ENCODE peak calls at places on chromosomes 12 and 14, in seven cellular contexts. L is nephron progenitor cell; B is CD8-positive, alpha-beta T cell; M is neural progenitor cell; I is tibial artery; G is progenitor cell of endocrine pancreas; X is lower leg skin. Z is an unnamed sample.

GRCh38 chr12:95440401-95440800 is 33.6 kb upstream of the METAP2 start:
- DNase-seq in X (no peak), B (no peak), G (no peak), I (no peak), M (no peak), L (no peak), Z (no peak)

GRCh38 chr14:92783813-92784431 is 10.2 kb upstream of the GOLGA5 start:
- DNase-seq in L (no peak), G (no peak), B (no peak), X (peak; percentile 46), I (no peak), M (peak; percentile 43), Z (no peak)

GRCh38 chr14:29220077-29220476 is 453.5 kb downstream of the FOXG1 start:
- DNase-seq in G (no peak), I (no peak), B (no peak), X (no peak), L (peak; percentile 39), M (no peak), Z (no peak)

GRCh38 chr12:53218551-53219114 is 11.6 kb upstream of the ITGB7 start:
- DNase-seq in L (no peak), I (peak; percentile 77), G (no peak), X (no peak), M (no peak), B (no peak), Z (no peak)

GRCh38 chr14:91830777-91831176 is 36.6 kb downstream of the TC2N start:
- DNase-seq in I (no peak), L (no peak), M (peak; percentile 45), X (no peak), G (no peak), B (no peak), Z (no peak)

GRCh38 chr12:3631272-3631637 is 121.7 kb downstream of the CRACR2A start:
- DNase-seq in B (no peak), X (no peak), L (no peak), G (no peak), I (no peak), M (no peak), Z (no peak)

GRCh38 chr12:95802482-95803264 is 12.1 kb upstream of the NTN4 start:
- DNase-seq in G (no peak), B (no peak), X (no peak), L (no peak), M (no peak), I (no peak), Z (no peak)

GRCh38 chr14:103142903-103143302 is 19.6 kb downstream of the TNFAIP2 start:
- DNase-seq in X (no peak), B (no peak), M (no peak), G (no peak), L (no peak), I (no peak), Z (no peak)

GRCh38 chr12:107558141-107558815 is 127.3 kb upstream of the PWP1 start:
- DNase-seq in X (no peak), I (no peak), B (no peak), L (no peak), G (no peak), M (no peak), Z (peak; percentile 65)

GRCh38 chr14:54722791-54723432 is 156.0 kb downstream of the SAMD4A start:
- DNase-seq in M (peak; percentile 56), G (no peak), I (no peak), B (no peak), X (no peak), L (no peak), Z (no peak)
- TF ChIP-seq CTCF in M (peak; percentile 54), G (peak; percentile 26), I (peak; percentile 14), B (no peak), X (no peak), L (peak; percentile 34), Z (peak; percentile 41)

GRCh38 chr14:64736271-64737131 is 32.3 kb downstream of the PLEKHG3 start:
- DNase-seq in X (no peak), I (peak; percentile 65), B (no peak), M (no peak), G (no peak), L (no peak), Z (no peak)
- TF ChIP-seq CTCF in X (no peak), I (no peak), B (no peak), M (no peak), G (no peak), L (no peak), Z (no peak)

GRCh38 chr12:118436002-118436724 is 59.8 kb downstream of the SUDS3 start:
- DNase-seq in B (no peak), I (no peak), L (peak; percentile 7), M (peak; percentile 71), G (no peak), X (no peak), Z (no peak)
- TF ChIP-seq CTCF in B (no peak), I (no peak), L (peak; percentile 33), M (peak; percentile 69), G (peak; percentile 55), X (no peak), Z (no peak)

GRCh38 chr12:45216983-45217485 is 1.1 kb downstream of the ANO6 start:
- DNase-seq in X (no peak), M (no peak), I (no peak), G (no peak), L (no peak), B (no peak), Z (no peak)
- TF ChIP-seq CTCF in X (no peak), M (no peak), I (no peak), G (no peak), L (no peak), B (no peak), Z (no peak)

GRCh38 chr12:115172521-115172920 is 488.5 kb upstream of the TBX3 start:
- DNase-seq in G (no peak), X (no peak), B (no peak), L (no peak), M (no peak), I (no peak), Z (no peak)

GRCh38 chr12:115163710-115164109 is 479.7 kb upstream of the TBX3 start:
- DNase-seq in B (no peak), I (no peak), G (no peak), L (no peak), X (no peak), M (peak; percentile 86), Z (no peak)

GRCh38 chr12:115166698-115167315 is 482.8 kb upstream of the TBX3 start:
- DNase-seq in X (no peak), B (no peak), G (no peak), L (no peak), I (no peak), M (peak; percentile 42), Z (no peak)
- TF ChIP-seq CTCF in X (no peak), B (no peak), G (no peak), L (no peak), I (no peak), M (peak; percentile 58), Z (peak; percentile 16)

GRCh38 chr14:100669011-100669412 is 57.7 kb upstream of the DLK1 start:
- DNase-seq in L (no peak), B (no peak), G (no peak), M (no peak), X (no peak), I (no peak), Z (no peak)
- TF ChIP-seq CTCF in L (no peak), B (no peak), G (no peak), M (no peak), X (no peak), I (no peak), Z (no peak)

DNA sequence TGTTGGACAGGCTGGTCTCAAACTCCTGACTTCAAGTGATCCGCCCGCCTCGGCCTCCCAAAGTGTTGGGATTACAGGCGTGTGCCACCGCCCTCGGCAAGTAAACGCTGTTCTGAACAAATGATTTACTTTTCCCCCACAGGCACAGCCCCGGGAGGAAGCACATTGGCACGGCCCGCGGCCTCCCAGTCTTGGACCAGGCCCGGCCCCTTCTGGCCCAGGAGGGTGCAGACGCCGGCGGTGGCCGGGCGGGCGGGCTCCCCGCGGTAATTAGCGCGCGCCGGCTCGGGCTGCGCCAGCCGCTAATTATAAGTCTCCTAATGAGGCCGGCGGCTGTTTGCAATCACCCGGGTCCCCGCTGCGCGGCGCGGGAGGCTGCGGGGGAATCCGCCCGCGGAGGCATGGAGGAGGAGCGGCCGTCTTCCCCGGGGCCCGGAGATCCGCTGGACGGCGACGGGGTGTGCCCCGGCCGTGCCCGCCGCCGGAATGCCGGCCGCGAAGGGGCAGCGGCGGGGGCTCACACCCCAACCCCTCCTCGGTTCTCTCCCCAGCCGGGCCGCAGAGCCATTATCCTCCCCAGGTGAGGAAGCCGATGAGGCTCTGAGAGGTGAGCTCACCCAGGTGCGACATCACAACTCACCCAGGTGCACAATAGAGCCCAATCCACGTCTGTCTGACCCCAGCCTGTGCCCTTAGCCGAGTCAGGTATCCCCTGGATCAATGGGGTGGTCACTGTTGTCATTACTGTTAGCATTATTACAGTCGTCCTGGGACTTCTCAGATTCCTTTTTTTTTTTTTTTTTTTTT is 3.3 kb upstream of the POP5 start:
- DNase-seq in I (peak; percentile 75), B (peak; percentile 52), X (no peak), G (peak; percentile 42), L (peak; percentile 67), M (peak; percentile 88), Z (no peak)
- TF ChIP-seq CTCF in I (peak; percentile 28), B (peak; percentile 59), X (no peak), G (peak; percentile 44), L (peak; percentile 21), M (peak; percentile 19), Z (peak; percentile 9)

GRCh38 chr12:9724023-9724422 is 8.9 kb downstream of the CLECL1 start:
- DNase-seq in I (no peak), L (no peak), B (no peak), M (no peak), G (no peak), X (no peak), Z (no peak)

GRCh38 chr12:9727813-9728212 is 5.1 kb downstream of the CLECL1 start:
- DNase-seq in M (no peak), X (no peak), L (no peak), I (no peak), B (no peak), G (no peak), Z (no peak)

GRCh38 chr12:9721394-9722092 is 11.4 kb downstream of the CLECL1 start:
- DNase-seq in M (no peak), X (no peak), L (no peak), I (no peak), B (no peak), G (no peak), Z (no peak)

GRCh38 chr12:9729082-9729481 is 3.8 kb downstream of the CLECL1 start:
- DNase-seq in G (no peak), X (no peak), M (no peak), I (no peak), L (no peak), B (no peak), Z (no peak)

DNA sequence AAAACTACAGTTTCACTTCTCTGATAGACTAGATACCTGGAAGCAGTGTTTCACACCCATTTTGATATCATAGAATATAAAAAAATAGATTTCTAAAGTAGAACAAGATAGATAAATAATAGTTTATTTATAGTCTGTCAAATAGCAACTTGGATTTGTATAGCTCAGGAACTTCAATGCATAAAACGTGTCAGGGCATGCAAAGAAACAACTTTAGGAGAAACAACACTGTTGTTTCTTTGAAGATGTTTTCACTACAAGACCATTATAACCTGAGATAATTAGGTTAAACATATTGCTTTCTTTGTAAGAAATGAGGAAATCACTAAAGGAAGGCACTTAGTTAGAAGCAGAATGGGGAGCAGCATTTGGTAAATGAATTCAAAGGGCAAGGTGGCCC is 7.4 kb downstream of the CLECL1 start:
- DNase-seq in G (no peak), M (no peak), I (no peak), L (no peak), B (no peak), X (no peak), Z (no peak)
- TF ChIP-seq CTCF in G (no peak), M (no peak), I (no peak), L (no peak), B (no peak), X (no peak), Z (no peak)

Z was measured in osteocyte.